ENCODE peak calls at places on chromosomes 3 and 15, in five cellular contexts. One of them, this sample, is unnamed.

GRCh38 chr3:197428117-197428761 is 127.5 kb downstream of the BDH1 start:
- DNase-seq in fibroblast of the aortic adventitia: peak
- DNase-seq in heart left ventricle: peak
- DNase-seq in SK-N-SH: peak
- DNase-seq in esophagus squamous epithelium: no peak
- DNase-seq in this sample: peak

GRCh38 chr15:101439920-101440319 is 49.6 kb downstream of the PCSK6 start:
- DNase-seq in fibroblast of the aortic adventitia: peak
- DNase-seq in heart left ventricle: no peak
- DNase-seq in SK-N-SH: no peak
- DNase-seq in esophagus squamous epithelium: no peak
- DNase-seq in this sample: no peak

GRCh38 chr3:16824085-16824696 is 60.6 kb upstream of the PLCL2 start:
- DNase-seq in fibroblast of the aortic adventitia: no peak
- DNase-seq in heart left ventricle: no peak
- DNase-seq in SK-N-SH: no peak
- DNase-seq in esophagus squamous epithelium: no peak
- DNase-seq in this sample: no peak

GRCh38 chr3:172171396-172172075 is 132.2 kb downstream of the FNDC3B start:
- DNase-seq in fibroblast of the aortic adventitia: peak
- DNase-seq in heart left ventricle: no peak
- DNase-seq in SK-N-SH: no peak
- DNase-seq in esophagus squamous epithelium: no peak
- DNase-seq in this sample: peak

GRCh38 chr15:77001966-77002365 is 7.0 kb downstream of the PSTPIP1 start:
- DNase-seq in fibroblast of the aortic adventitia: no peak
- DNase-seq in heart left ventricle: peak
- DNase-seq in SK-N-SH: no peak
- DNase-seq in esophagus squamous epithelium: no peak
- DNase-seq in this sample: no peak

GRCh38 chr15:43268111-43269105 is 1.7 kb upstream of the TGM5 start:
- DNase-seq in fibroblast of the aortic adventitia: peak
- DNase-seq in heart left ventricle: no peak
- DNase-seq in SK-N-SH: peak
- DNase-seq in esophagus squamous epithelium: no peak
- DNase-seq in this sample: peak

GRCh38 chr15:82830427-82831173 is 21.2 kb downstream of the WHAMM start:
- DNase-seq in fibroblast of the aortic adventitia: no peak
- DNase-seq in heart left ventricle: no peak
- DNase-seq in SK-N-SH: no peak
- DNase-seq in esophagus squamous epithelium: no peak
- DNase-seq in this sample: no peak

GRCh38 chr3:55128201-55128870 is 200.5 kb upstream of the LRTM1 start:
- DNase-seq in fibroblast of the aortic adventitia: peak
- DNase-seq in heart left ventricle: no peak
- DNase-seq in SK-N-SH: peak
- DNase-seq in esophagus squamous epithelium: no peak
- DNase-seq in this sample: peak

GRCh38 chr3:132837615-132838014 is 115.4 kb upstream of the NPHP3 start:
- DNase-seq in fibroblast of the aortic adventitia: no peak
- DNase-seq in heart left ventricle: no peak
- DNase-seq in SK-N-SH: no peak
- DNase-seq in esophagus squamous epithelium: no peak
- DNase-seq in this sample: no peak

GRCh38 chr3:16369247-16369646 is 104.2 kb downstream of the OXNAD1 start:
- DNase-seq in fibroblast of the aortic adventitia: no peak
- DNase-seq in heart left ventricle: no peak
- DNase-seq in SK-N-SH: no peak
- DNase-seq in esophagus squamous epithelium: no peak
- DNase-seq in this sample: peak

GRCh38 chr3:161409069-161409468 is 37.8 kb upstream of the SPTSSB start:
- DNase-seq in fibroblast of the aortic adventitia: peak
- DNase-seq in heart left ventricle: no peak
- DNase-seq in SK-N-SH: peak
- DNase-seq in esophagus squamous epithelium: no peak
- DNase-seq in this sample: no peak

GRCh38 chr15:48675436-48675835 is 29.9 kb upstream of the FBN1 start:
- DNase-seq in fibroblast of the aortic adventitia: no peak
- DNase-seq in heart left ventricle: no peak
- DNase-seq in SK-N-SH: no peak
- DNase-seq in esophagus squamous epithelium: no peak
- DNase-seq in this sample: no peak

GRCh38 chr15:90481023-90481422 is 48.7 kb upstream of the CRTC3 start:
- DNase-seq in fibroblast of the aortic adventitia: no peak
- DNase-seq in heart left ventricle: no peak
- DNase-seq in SK-N-SH: no peak
- DNase-seq in esophagus squamous epithelium: no peak
- DNase-seq in this sample: no peak

GRCh38 chr3:185896565-185896964 is 41.2 kb downstream of the TRA2B start:
- DNase-seq in fibroblast of the aortic adventitia: no peak
- DNase-seq in heart left ventricle: no peak
- DNase-seq in SK-N-SH: no peak
- DNase-seq in esophagus squamous epithelium: no peak
- DNase-seq in this sample: no peak

DNA sequence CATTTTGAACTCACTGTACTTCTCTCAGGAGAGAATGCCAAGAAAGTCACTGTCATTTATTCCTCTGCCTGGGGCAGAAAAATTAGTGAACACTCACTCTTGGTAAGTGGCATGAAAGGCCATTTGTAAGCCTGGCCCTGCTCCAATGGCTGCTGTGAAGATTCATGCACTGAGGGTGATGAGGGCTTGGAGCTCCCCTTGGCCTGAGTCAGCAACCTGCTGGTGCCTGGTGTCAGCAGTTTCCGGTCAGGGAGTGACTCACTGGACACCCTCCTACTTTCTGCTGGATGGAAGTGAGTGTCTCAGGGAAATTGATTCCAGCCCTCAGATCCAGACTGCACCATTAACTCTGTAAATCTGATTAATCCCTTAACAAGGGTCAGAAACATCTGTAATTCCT is 37.6 kb downstream of the TRA2B start:
- DNase-seq in fibroblast of the aortic adventitia: peak
- DNase-seq in heart left ventricle: no peak
- DNase-seq in SK-N-SH: peak
- DNase-seq in esophagus squamous epithelium: no peak
- DNase-seq in this sample: peak
- H3K4me3 ChIP-seq in fibroblast of the aortic adventitia: no peak
- H3K4me3 ChIP-seq in heart left ventricle: no peak
- H3K4me3 ChIP-seq in SK-N-SH: no peak
- H3K4me3 ChIP-seq in esophagus squamous epithelium: no peak
- H3K4me3 ChIP-seq in this sample: no peak

GRCh38 chr3:105904683-105905320 is 36.0 kb upstream of the CBLB start:
- DNase-seq in fibroblast of the aortic adventitia: no peak
- DNase-seq in heart left ventricle: no peak
- DNase-seq in SK-N-SH: no peak
- DNase-seq in esophagus squamous epithelium: no peak
- DNase-seq in this sample: no peak
- H3K4me3 ChIP-seq in fibroblast of the aortic adventitia: no peak
- H3K4me3 ChIP-seq in heart left ventricle: no peak
- H3K4me3 ChIP-seq in SK-N-SH: no peak
- H3K4me3 ChIP-seq in esophagus squamous epithelium: no peak
- H3K4me3 ChIP-seq in this sample: no peak

DNA sequence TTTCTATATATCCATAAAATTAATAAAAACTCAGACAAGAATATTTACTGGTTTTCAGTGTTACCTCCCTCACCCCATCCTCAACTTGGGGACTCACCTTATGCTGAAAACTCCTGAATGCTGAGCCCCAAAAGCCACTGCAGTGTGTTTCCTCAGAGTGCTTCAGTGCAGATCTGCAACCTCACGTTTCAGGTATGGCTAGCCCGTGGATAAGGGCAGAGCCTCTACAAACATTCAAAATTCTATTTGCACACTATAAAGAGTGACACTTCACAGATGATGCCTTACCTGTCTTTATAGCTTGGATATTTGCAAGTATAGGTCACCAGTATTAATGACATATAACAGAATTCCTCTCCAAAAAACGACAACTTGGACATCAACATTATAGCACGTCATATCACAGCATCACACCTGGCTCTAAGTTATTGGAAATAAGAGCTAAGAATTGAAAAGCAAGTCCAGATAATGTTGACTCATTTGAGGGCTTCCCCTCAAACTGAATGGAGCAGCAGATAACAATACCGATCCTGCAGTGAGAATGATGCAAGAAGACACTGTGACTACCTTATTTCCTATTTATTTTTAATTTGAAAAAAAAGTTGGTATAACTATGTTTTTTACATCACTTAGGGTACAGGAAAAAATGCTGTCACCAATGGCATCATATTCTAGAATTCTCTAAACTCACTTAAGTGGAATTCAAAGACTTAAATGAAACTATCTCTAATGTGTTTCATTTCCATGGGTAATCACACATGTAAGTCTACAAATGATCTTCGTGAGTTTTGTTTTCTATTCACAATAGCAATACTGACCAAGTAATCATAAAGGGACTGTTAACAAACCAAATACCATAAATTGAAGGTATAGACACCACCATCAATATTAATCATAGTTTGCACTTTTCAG is 40.7 kb upstream of the RSL24D1 start:
- DNase-seq in fibroblast of the aortic adventitia: peak
- DNase-seq in heart left ventricle: no peak
- DNase-seq in SK-N-SH: no peak
- DNase-seq in esophagus squamous epithelium: no peak
- DNase-seq in this sample: no peak
- H3K4me3 ChIP-seq in fibroblast of the aortic adventitia: no peak
- H3K4me3 ChIP-seq in heart left ventricle: no peak
- H3K4me3 ChIP-seq in SK-N-SH: no peak
- H3K4me3 ChIP-seq in esophagus squamous epithelium: no peak
- H3K4me3 ChIP-seq in this sample: no peak

GRCh38 chr3:169968224-169968623 is 1.6 kb downstream of the SEC62 start:
- DNase-seq in fibroblast of the aortic adventitia: no peak
- DNase-seq in heart left ventricle: no peak
- DNase-seq in SK-N-SH: no peak
- DNase-seq in esophagus squamous epithelium: no peak
- DNase-seq in this sample: no peak

GRCh38 chr3:169964176-169964575 is 2.4 kb upstream of the SEC62 start:
- DNase-seq in fibroblast of the aortic adventitia: peak
- DNase-seq in heart left ventricle: no peak
- DNase-seq in SK-N-SH: no peak
- DNase-seq in esophagus squamous epithelium: no peak
- DNase-seq in this sample: no peak

GRCh38 chr3:169966951-169967915 is 626 bp downstream of the SEC62 start:
- DNase-seq in fibroblast of the aortic adventitia: peak
- DNase-seq in heart left ventricle: peak
- DNase-seq in SK-N-SH: peak
- DNase-seq in esophagus squamous epithelium: no peak
- DNase-seq in this sample: peak

GRCh38 chr3:169966086-169966950 is at the start of gene SEC62:
- DNase-seq in fibroblast of the aortic adventitia: peak
- DNase-seq in heart left ventricle: peak
- DNase-seq in SK-N-SH: peak
- DNase-seq in esophagus squamous epithelium: peak
- DNase-seq in this sample: peak

DNA sequence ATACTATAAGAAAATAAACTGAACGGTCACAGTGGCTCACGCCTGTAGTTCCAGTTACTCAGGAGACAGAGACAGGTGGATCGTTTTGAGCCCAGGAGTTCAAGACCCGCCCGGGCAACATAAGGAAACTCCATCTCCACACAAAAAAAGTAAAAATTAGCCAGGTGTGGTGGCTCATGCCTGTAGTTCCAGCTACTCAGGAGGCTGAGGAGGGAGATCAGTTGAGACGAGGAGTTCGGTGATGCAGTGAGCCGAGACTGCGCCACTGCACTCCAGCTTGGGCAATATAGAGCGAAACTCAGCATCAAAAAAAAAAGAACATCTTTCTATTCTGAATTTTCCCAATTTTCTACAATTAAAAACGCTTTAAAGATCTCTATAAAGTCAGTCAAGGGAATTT is 1.0 kb upstream of the SEC62 start:
- DNase-seq in fibroblast of the aortic adventitia: no peak
- DNase-seq in heart left ventricle: no peak
- DNase-seq in SK-N-SH: no peak
- DNase-seq in esophagus squamous epithelium: no peak
- DNase-seq in this sample: no peak
- H3K4me3 ChIP-seq in fibroblast of the aortic adventitia: no peak
- H3K4me3 ChIP-seq in heart left ventricle: peak
- H3K4me3 ChIP-seq in SK-N-SH: no peak
- H3K4me3 ChIP-seq in esophagus squamous epithelium: no peak
- H3K4me3 ChIP-seq in this sample: no peak

DNA sequence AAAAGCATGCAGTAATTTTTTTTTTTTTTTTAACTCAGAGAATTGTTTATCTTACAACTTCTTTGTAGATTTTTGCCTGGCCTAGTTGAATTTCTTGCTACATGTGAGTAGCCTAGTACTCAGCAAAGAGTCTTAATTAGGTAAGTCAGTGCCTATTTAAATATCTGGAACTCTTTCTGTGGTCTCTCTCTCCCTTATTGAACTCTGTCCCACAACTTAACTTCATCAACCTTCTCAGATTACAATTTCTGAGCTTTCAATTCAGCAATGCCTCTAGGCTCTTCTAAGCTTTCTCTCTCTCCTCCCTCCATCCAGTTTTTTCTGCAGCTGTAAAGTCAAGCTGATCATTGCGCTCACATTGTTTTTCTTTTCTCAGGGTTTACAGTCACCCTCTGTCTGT is 517.6 kb upstream of the ROBO1 start:
- DNase-seq in fibroblast of the aortic adventitia: no peak
- DNase-seq in heart left ventricle: no peak
- DNase-seq in SK-N-SH: no peak
- DNase-seq in esophagus squamous epithelium: no peak
- DNase-seq in this sample: no peak
- H3K4me3 ChIP-seq in fibroblast of the aortic adventitia: no peak
- H3K4me3 ChIP-seq in heart left ventricle: no peak
- H3K4me3 ChIP-seq in SK-N-SH: no peak
- H3K4me3 ChIP-seq in esophagus squamous epithelium: no peak
- H3K4me3 ChIP-seq in this sample: no peak

This sample was measured in SJSA1.